ENCODE peak calls at places on chromosomes 11 and 22, in four cellular contexts. H, T, R and S are unnamed samples.

GRCh38 chr11:44446341-44446712 is 119.1 kb upstream of the CD82 start:
- DNase-seq in H (no peak), T (no peak), R (no peak), S (no peak)

GRCh38 chr11:15106201-15106965 is 8.3 kb upstream of the INSC start:
- DNase-seq in H (no peak), T (no peak), R (peak), S (peak)

GRCh38 chr11:12117200-12117995 is 7.0 kb downstream of the MICAL2 start:
- DNase-seq in H (no peak), T (no peak), R (no peak), S (no peak)

GRCh38 chr22:22452211-22452610 is 56.3 kb downstream of the ZNF280B start:
- DNase-seq in H (no peak), T (no peak), R (no peak), S (no peak)

GRCh38 chr11:122707111-122707510 is 51.6 kb downstream of the UBASH3B start:
- DNase-seq in H (no peak), T (no peak), R (no peak), S (no peak)

GRCh38 chr11:77198440-77198849 is 70.4 kb downstream of the MYO7A start:
- DNase-seq in H (no peak), T (peak), R (no peak), S (no peak)

GRCh38 chr11:68142028-68142412 is 20.8 kb upstream of the CHKA start:
- DNase-seq in H (no peak), T (peak), R (no peak), S (no peak)

GRCh38 chr11:31449040-31449439 is 60.4 kb downstream of the IMMP1L start:
- DNase-seq in H (no peak), T (no peak), R (no peak), S (no peak)

GRCh38 chr11:15289718-15290117 is 175.0 kb downstream of the INSC start:
- DNase-seq in H (no peak), T (no peak), R (no peak), S (no peak)

GRCh38 chr11:29025001-29025400 is 916.8 kb downstream of the METTL15 start:
- DNase-seq in H (no peak), T (no peak), R (peak), S (peak)

GRCh38 chr11:3936517-3936916 is 81.1 kb downstream of the STIM1 start:
- DNase-seq in H (no peak), T (no peak), R (no peak), S (no peak)

GRCh38 chr11:30573951-30574350 is 12.2 kb downstream of the MPPED2 start:
- DNase-seq in H (no peak), T (no peak), R (no peak), S (no peak)

GRCh38 chr11:34586655-34587281 is 34.1 kb upstream of the EHF start:
- DNase-seq in H (no peak), T (no peak), R (no peak), S (no peak)

GRCh38 chr11:17906436-17906835 is 106.4 kb downstream of the SERGEF start:
- DNase-seq in H (no peak), T (peak), R (no peak), S (no peak)

GRCh38 chr11:61957028-61957770 is 7.0 kb downstream of the BEST1 start:
- DNase-seq in H (no peak), T (no peak), R (no peak), S (no peak)

GRCh38 chr11:2526808-2527381 is 82.1 kb downstream of the KCNQ1 start:
- DNase-seq in H (peak), T (peak), R (no peak), S (no peak)

GRCh38 chr22:24191893-24192292 is 10.6 kb downstream of the SUSD2 start:
- DNase-seq in H (no peak), T (no peak), R (no peak), S (no peak)

GRCh38 chr11:104064016-104064630 is 27.7 kb downstream of the DDI1 start:
- DNase-seq in H (no peak), T (no peak), R (no peak), S (no peak)

GRCh38 chr22:30453731-30454510 is 17.9 kb downstream of the SEC14L3 start:
- DNase-seq in H (no peak), T (peak), R (no peak), S (no peak)

GRCh38 chr11:720642-721346 is 14.8 kb downstream of the EPS8L2 start:
- DNase-seq in H (no peak), T (peak), R (no peak), S (no peak)

GRCh38 chr11:61625525-61625924 is 44.6 kb upstream of the SYT7 start:
- DNase-seq in H (no peak), T (no peak), R (no peak), S (no peak)

GRCh38 chr11:134333951-134334350 is 2.2 kb downstream of the GLB1L2 start:
- DNase-seq in H (no peak), T (no peak), R (no peak), S (no peak)

GRCh38 chr11:116217006-116217405 is 555.8 kb downstream of the BUD13 start:
- DNase-seq in H (no peak), T (no peak), R (peak), S (no peak)

GRCh38 chr11:128956401-128957203 is 13.9 kb upstream of the TP53AIP1 start:
- DNase-seq in H (no peak), T (peak), R (peak), S (peak)

GRCh38 chr11:73229321-73230275 is 11.5 kb downstream of the P2RY2 start:
- DNase-seq in H (no peak), T (peak), R (no peak), S (no peak)

GRCh38 chr22:24230911-24231656 is 13.8 kb downstream of the GGT5 start:
- DNase-seq in H (no peak), T (peak), R (no peak), S (no peak)

GRCh38 chr22:32380991-32381390 is 23.3 kb downstream of the RFPL3 start:
- DNase-seq in H (no peak), T (no peak), R (no peak), S (no peak)

GRCh38 chr22:49993649-49994360 is 18.8 kb downstream of the IL17REL start:
- DNase-seq in H (peak), T (no peak), R (no peak), S (no peak)

GRCh38 chr11:88293931-88294330 is 43.6 kb downstream of the CTSC start:
- DNase-seq in H (no peak), T (peak), R (peak), S (no peak)

GRCh38 chr11:68038718-68039525 is at the start of gene TCIRG1:
- DNase-seq in H (peak), T (peak), R (peak), S (peak)

GRCh38 chr11:65716774-65717405 is 3.7 kb downstream of the RNASEH2C start:
- DNase-seq in H (no peak), T (no peak), R (no peak), S (no peak)

GRCh38 chr11:63871962-63872832 is 33.3 kb downstream of the MARK2 start:
- DNase-seq in H (peak), T (peak), R (peak), S (peak)

GRCh38 chr11:59053387-59053786 is 32.7 kb upstream of the GLYATL1B start:
- DNase-seq in H (peak), T (peak), R (peak), S (peak)

GRCh38 chr11:71433648-71434450 is 14.3 kb downstream of the DHCR7 start:
- DNase-seq in H (no peak), T (peak), R (no peak), S (no peak)

GRCh38 chr11:94032725-94033124 is 11.6 kb downstream of the HEPHL1 start:
- DNase-seq in H (no peak), T (no peak), R (no peak), S (no peak)

GRCh38 chr22:35842954-35843353 is 125.3 kb downstream of the APOL5 start:
- DNase-seq in H (no peak), T (peak), R (peak), S (peak)

GRCh38 chr11:118908931-118909618 is 16.7 kb downstream of the BCL9L start:
- DNase-seq in H (peak), T (peak), R (peak), S (peak)

GRCh38 chr11:131588057-131588456 is 217.6 kb downstream of the NTM start:
- DNase-seq in H (no peak), T (no peak), R (no peak), S (no peak)
- TF ChIP-seq CTCF in H (no peak), T (no peak), R (no peak), S (no peak)

DNA sequence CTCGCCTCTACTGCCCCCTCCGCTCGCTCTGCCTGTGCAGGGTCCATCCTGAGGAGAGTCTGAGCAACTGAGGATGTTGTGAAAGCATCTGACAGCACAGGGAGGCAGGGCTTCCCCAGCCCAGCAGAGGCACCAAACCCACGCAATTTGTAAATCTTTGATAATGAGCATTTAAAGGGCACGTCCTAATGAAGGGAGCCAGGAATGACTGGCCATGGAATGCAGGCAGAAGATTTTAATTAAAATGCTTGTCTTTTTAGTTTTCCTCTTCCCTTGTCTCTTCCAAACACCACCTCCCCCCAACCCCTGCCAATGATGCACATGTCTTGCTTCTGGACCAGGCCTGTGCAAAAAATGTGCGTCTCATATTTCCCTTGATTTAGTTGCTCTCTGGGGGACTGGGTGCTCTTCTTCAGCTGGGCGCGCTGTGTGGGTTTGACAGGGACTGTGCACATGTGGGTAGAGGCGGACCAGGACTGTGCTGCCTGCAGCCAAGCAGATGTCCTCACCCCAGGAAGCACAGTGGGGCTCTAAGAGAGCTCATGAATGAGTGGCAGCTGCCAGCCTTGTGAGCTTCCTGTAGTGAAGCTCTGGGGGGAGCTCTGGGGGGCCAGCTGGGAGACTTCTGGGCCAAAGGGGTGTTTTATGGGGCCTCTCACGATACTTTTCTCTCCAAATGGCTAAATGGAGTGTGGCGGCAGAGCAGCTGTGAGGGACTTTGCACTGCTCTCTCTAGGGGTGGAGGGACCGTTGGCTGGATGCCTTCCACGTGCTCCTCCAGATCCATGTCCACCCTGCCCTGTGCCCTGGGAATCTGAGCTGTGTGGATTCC is 273.5 kb downstream of the ST3GAL4 start:
- DNase-seq in H (no peak), T (peak), R (no peak), S (peak)
- TF ChIP-seq CTCF in H (no peak), T (peak), R (peak), S (peak)

GRCh38 chr22:41946360-41947180 is at the start of gene CENPM:
- DNase-seq in H (peak), T (peak), R (peak), S (peak)
- TF ChIP-seq CTCF in H (peak), T (peak), R (peak), S (peak)

DNA sequence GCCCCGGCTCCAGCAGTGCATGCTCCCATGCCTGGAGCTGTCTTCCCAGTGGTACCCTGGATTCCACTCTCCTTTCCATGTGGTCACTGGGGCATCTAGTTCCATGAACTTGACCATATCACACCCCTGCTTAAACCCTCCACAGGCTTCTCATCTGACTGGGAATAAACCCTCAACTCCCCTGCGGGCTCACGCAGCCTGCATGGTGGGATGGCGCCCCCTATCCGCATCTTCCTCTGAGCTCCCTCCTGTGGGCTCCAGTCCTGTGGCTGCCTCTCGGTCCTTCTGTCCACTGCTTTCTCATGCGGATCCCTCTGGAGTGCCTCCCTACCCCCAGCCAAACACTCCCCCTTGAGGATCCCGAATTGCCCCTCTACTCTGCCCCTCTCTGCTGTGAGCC is 41.4 kb upstream of the TTLL12 start:
- DNase-seq in H (no peak), T (peak), R (peak), S (no peak)
- TF ChIP-seq CTCF in H (peak), T (peak), R (peak), S (peak)

GRCh38 chr11:27234043-27234668 is 128.9 kb downstream of the CCDC34 start:
- DNase-seq in H (no peak), T (no peak), R (peak), S (peak)
- TF ChIP-seq CTCF in H (no peak), T (no peak), R (peak), S (peak)

GRCh38 chr11:74684661-74685060 is 46.6 kb downstream of the CHRDL2 start:
- DNase-seq in H (no peak), T (peak), R (no peak), S (no peak)

GRCh38 chr11:74683941-74684481 is 47.2 kb downstream of the CHRDL2 start:
- DNase-seq in H (no peak), T (peak), R (no peak), S (no peak)

GRCh38 chr11:74682731-74683278 is 48.4 kb downstream of the CHRDL2 start:
- DNase-seq in H (no peak), T (peak), R (no peak), S (no peak)

GRCh38 chr11:74681686-74682651 is 49.3 kb downstream of the CHRDL2 start:
- DNase-seq in H (no peak), T (peak), R (no peak), S (no peak)

GRCh38 chr11:74683279-74683871 is 47.9 kb downstream of the CHRDL2 start:
- DNase-seq in H (no peak), T (peak), R (no peak), S (no peak)
- TF ChIP-seq CTCF in H (peak), T (peak), R (peak), S (peak)

GRCh38 chr22:27630754-27631153 is 170.8 kb downstream of the MN1 start:
- DNase-seq in H (no peak), T (peak), R (no peak), S (no peak)
- TF ChIP-seq CTCF in H (no peak), T (no peak), R (no peak), S (no peak)

GRCh38 chr11:125227151-125227550 is 62.6 kb downstream of the PKNOX2 start:
- DNase-seq in H (no peak), T (no peak), R (no peak), S (no peak)
- TF ChIP-seq CTCF in H (no peak), T (no peak), R (no peak), S (no peak)

GRCh38 chr11:114026355-114026754 is 33.2 kb upstream of the ZBTB16 start:
- DNase-seq in H (no peak), T (peak), R (peak), S (no peak)
- TF ChIP-seq CTCF in H (no peak), T (peak), R (peak), S (peak)